ENCODE peak calls at places on chromosomes 6 and 20, in nine cellular contexts. Q is heart right ventricle, L is fibroblast of lung, R is GM12865, N is dorsolateral prefrontal cortex, O is lower lobe of right lung, J is epithelial cell of proximal tubule, F is A673, P is NB4. T is an unnamed sample.

GRCh38 chr20:17571967-17572638 is 2.2 kb downstream of the DSTN start:
- DNase-seq in R (no peak), Q (no peak), O (no peak), P (no peak), L (no peak), F (no peak), N (no peak), J (no peak), T (no peak)

GRCh38 chr6:3328796-3329195 is 70.0 kb downstream of the PSMG4 start:
- DNase-seq in O (no peak), F (no peak), J (no peak), P (no peak), L (no peak), N (peak; percentile 64), Q (peak; percentile 63), R (no peak), T (no peak)

GRCh38 chr6:127403636-127404035 is 55.6 kb downstream of the KIAA0408 start:
- DNase-seq in R (peak; percentile 70), J (no peak), N (no peak), L (no peak), P (no peak), Q (no peak), F (no peak), O (no peak), T (no peak)

GRCh38 chr20:58556961-58557360 is 41.8 kb upstream of the APCDD1L start:
- DNase-seq in O (no peak), F (no peak), N (no peak), R (no peak), Q (no peak), L (no peak), J (no peak), P (no peak), T (no peak)

GRCh38 chr6:17932362-17932852 is 55.0 kb downstream of the KIF13A start:
- DNase-seq in R (no peak), N (no peak), O (peak; percentile 51), J (no peak), P (no peak), L (peak; percentile 83), F (no peak), Q (no peak), T (peak; percentile 90)

GRCh38 chr6:15897063-15897934 is 231.6 kb upstream of the MYLIP start:
- DNase-seq in R (peak; percentile 47), N (no peak), O (no peak), F (no peak), L (peak; percentile 79), Q (no peak), P (peak; percentile 56), J (no peak), T (peak; percentile 88)

GRCh38 chr6:165059032-165059431 is 250.4 kb downstream of the C6orf118 start:
- DNase-seq in P (no peak), J (peak; percentile 10), F (no peak), O (no peak), L (no peak), R (no peak), N (no peak), Q (no peak), T (peak; percentile 5)

GRCh38 chr6:72533601-72534000 is 88.3 kb upstream of the KCNQ5 start:
- DNase-seq in R (no peak), N (no peak), L (no peak), F (no peak), J (no peak), O (no peak), Q (no peak), P (no peak), T (peak; percentile 11)

GRCh38 chr20:14142964-14143627 is 147.8 kb downstream of the MACROD2 start:
- DNase-seq in J (peak; percentile 53), N (no peak), L (peak; percentile 39), P (no peak), Q (no peak), O (no peak), F (no peak), R (no peak), T (peak; percentile 86)

GRCh38 chr6:89940225-89941027 is 46.2 kb downstream of the GJA10 start:
- DNase-seq in Q (no peak), P (peak; percentile 81), L (peak; percentile 92), N (peak; percentile 76), F (peak; percentile 82), J (no peak), R (peak; percentile 83), O (peak; percentile 61), T (peak; percentile 89)

GRCh38 chr6:19024737-19025136 is 637.6 kb downstream of the RNF144B start:
- DNase-seq in J (peak; percentile 29), N (no peak), F (peak; percentile 70), O (no peak), P (peak; percentile 45), Q (no peak), R (peak; percentile 7), L (peak; percentile 37), T (peak; percentile 62)

DNA sequence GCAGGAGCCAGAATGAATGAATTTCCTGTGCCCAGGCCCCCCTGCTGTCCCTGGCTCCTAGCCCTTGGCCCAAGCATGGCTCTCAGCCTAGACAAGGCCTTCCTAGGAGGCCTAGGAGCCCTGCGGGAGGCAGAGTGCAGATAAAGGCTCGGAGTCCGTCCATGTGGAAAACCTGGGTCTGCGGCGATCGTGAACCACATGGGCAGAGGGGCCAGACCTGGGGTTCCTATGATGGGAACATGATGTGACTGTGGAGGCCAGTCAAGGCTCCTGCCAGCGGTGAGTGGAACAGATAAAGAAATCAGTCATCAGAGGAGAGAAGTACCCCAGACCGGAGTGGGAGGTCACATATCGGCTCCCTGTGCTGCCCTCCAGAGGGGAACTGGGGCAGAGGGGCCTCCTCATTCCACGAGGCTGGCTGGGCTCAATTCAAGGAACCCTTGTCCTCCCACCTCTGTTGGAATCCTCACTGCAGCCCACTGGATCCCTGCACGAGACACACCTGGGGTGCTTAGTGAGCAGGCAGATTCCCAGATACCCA is 5.8 kb upstream of the VSTM2L start:
- DNase-seq in J (no peak), O (no peak), F (peak; percentile 59), P (peak; percentile 26), Q (peak; percentile 32), L (no peak), R (peak; percentile 18), N (no peak), T (peak; percentile 33)
- TF ChIP-seq CTCF in J (peak; percentile 33), O (no peak), F (peak; percentile 49), P (peak; percentile 32), Q (no peak), L (peak; percentile 39), R (peak; percentile 12), N (no peak), T (peak; percentile 40)

GRCh38 chr20:48824830-48825550 is 2.8 kb downstream of the PREX1 start:
- DNase-seq in Q (no peak), L (no peak), F (peak; percentile 39), O (no peak), N (no peak), R (peak; percentile 30), P (peak; percentile 41), J (no peak), T (no peak)
- H3K4me3 ChIP-seq in Q (no peak overlapping the region), L (no peak overlapping the region), F (peak overlapping the region; percentile 95), O (peak overlapping the region; percentile 75), N (peak overlapping the region; percentile 88), R (peak overlapping the region; percentile 91), P (peak overlapping the region; percentile 78), J (no peak overlapping the region), T (no peak overlapping the region)

GRCh38 chr20:40741507-40742106 is 52.6 kb upstream of the MAFB start:
- DNase-seq in J (peak; percentile 3), F (peak; percentile 62), L (peak; percentile 55), N (no peak), P (peak; percentile 66), R (peak; percentile 67), O (no peak), Q (peak; percentile 27), T (peak; percentile 57)
- TF ChIP-seq CTCF in J (peak; percentile 75), F (peak; percentile 82), L (peak; percentile 83), N (peak; percentile 62), P (peak; percentile 93), R (peak; percentile 82), O (peak; percentile 68), Q (peak; percentile 71), T (peak; percentile 75)

GRCh38 chr6:146913842-146914562 is 290.2 kb upstream of the STXBP5 start:
- DNase-seq in J (peak; percentile 100), F (peak; percentile 87), O (peak; percentile 75), Q (peak; percentile 39), L (peak; percentile 100), R (no peak), P (peak; percentile 90), N (peak; percentile 52), T (peak; percentile 99)

GRCh38 chr6:146914563-146915483 is 289.4 kb upstream of the STXBP5 start:
- DNase-seq in Q (no peak), N (no peak), L (peak; percentile 99), R (no peak), J (peak; percentile 88), P (peak; percentile 89), O (no peak), F (peak; percentile 75), T (peak; percentile 97)

GRCh38 chr6:146916435-146917015 is 287.7 kb upstream of the STXBP5 start:
- DNase-seq in P (no peak), L (no peak), F (no peak), R (no peak), J (no peak), Q (no peak), N (no peak), O (no peak), T (no peak)

GRCh38 chr6:146917182-146917581 is 287.0 kb upstream of the STXBP5 start:
- DNase-seq in J (no peak), Q (no peak), P (no peak), F (no peak), L (no peak), R (no peak), O (no peak), N (no peak), T (no peak)

GRCh38 chr6:146915671-146916127 is 288.5 kb upstream of the STXBP5 start:
- DNase-seq in O (no peak), R (no peak), N (no peak), F (no peak), P (peak; percentile 74), J (no peak), Q (no peak), L (peak; percentile 36), T (peak; percentile 56)
- H3K4me3 ChIP-seq in O (no peak overlapping the region), R (no peak overlapping the region), N (no peak overlapping the region), F (no peak overlapping the region), P (peak overlapping the region; percentile 64), J (peak overlapping the region; percentile 39), Q (no peak overlapping the region), L (no peak overlapping the region), T (peak overlapping the region; percentile 54)

DNA sequence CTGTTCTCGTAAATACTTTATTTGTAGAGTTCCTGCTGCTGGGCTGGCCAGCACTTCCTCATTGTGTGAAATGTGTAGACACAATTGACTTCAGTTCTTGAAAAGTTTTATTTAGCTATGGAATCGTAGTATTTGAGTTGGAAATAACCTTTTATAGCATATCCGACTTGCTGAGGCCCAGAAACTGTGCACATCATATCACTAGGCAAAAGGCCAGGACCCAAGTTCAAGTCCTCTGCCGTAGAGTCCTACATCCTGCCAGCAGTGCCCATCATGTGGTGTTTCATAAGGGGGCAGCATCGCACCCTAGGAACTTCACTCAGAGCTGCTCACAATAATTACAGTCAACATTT is 207.7 kb upstream of the SNX9 start:
- DNase-seq in R (no peak), O (no peak), J (no peak), N (no peak), L (peak; percentile 37), F (no peak), P (peak; percentile 85), Q (no peak), T (peak; percentile 13)
- TF ChIP-seq CTCF in R (no peak), O (no peak), J (peak; percentile 26), N (no peak), L (peak; percentile 33), F (peak; percentile 29), P (peak; percentile 64), Q (no peak), T (no peak)

DNA sequence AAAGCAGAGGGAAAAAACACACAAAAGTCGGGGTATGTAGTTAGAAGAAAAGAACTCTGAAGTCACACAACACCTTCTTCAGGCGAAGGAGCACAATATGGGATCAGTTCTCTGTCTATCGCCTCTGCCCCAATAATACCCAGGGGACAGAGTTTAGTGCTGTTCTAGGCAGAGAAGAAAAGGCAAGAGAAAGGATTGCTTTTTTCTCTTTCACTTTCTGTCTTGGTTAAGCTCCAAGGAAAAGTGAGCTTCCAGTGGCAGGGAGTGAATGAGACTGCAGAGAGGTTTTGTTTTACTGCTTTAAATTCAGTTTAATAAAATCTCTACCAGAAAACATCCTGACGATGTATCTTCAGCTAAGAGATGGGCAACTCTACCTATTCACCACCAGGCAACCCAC is 86.6 kb upstream of the STXBP5 start:
- DNase-seq in J (no peak), Q (no peak), L (peak; percentile 64), O (no peak), R (no peak), N (no peak), F (no peak), P (peak; percentile 25), T (peak; percentile 41)
- H3K4me3 ChIP-seq in J (no peak overlapping the region), Q (no peak overlapping the region), L (no peak overlapping the region), O (no peak overlapping the region), R (no peak overlapping the region), N (no peak overlapping the region), F (no peak overlapping the region), P (no peak overlapping the region), T (no peak overlapping the region)